ENCODE peak calls at places on chromosomes 16 and 17, in six cellular contexts. One of them, this sample, is unnamed.

GRCh38 chr17:45363498-45363897 is 46.7 kb upstream of the MAP3K14 start:
- DNase-seq in PC-3: no peak
- DNase-seq in hepatocyte: no peak
- DNase-seq in neural progenitor cell: no peak
- DNase-seq in HCT116: no peak
- DNase-seq in GM23338: no peak
- DNase-seq in this sample: no peak

GRCh38 chr17:77778636-77779524 is 179.6 kb upstream of the TNRC6C start:
- DNase-seq in PC-3: no peak
- DNase-seq in hepatocyte: peak; percentile 32
- DNase-seq in neural progenitor cell: no peak
- DNase-seq in HCT116: no peak
- DNase-seq in GM23338: no peak
- DNase-seq in this sample: no peak

GRCh38 chr16:68264128-68265077 is at the start of gene SLC7A6:
- DNase-seq in PC-3: peak; percentile 74
- DNase-seq in hepatocyte: peak; percentile 89
- DNase-seq in neural progenitor cell: peak; percentile 90
- DNase-seq in HCT116: peak; percentile 27
- DNase-seq in GM23338: peak; percentile 81
- DNase-seq in this sample: peak; percentile 84

GRCh38 chr17:17186051-17186450 is 20.1 kb downstream of the PLD6 start:
- DNase-seq in PC-3: peak; percentile 73
- DNase-seq in hepatocyte: peak; percentile 54
- DNase-seq in neural progenitor cell: no peak
- DNase-seq in HCT116: no peak
- DNase-seq in GM23338: no peak
- DNase-seq in this sample: no peak

GRCh38 chr16:13958438-13958837 is 38.5 kb downstream of the ERCC4 start:
- DNase-seq in PC-3: no peak
- DNase-seq in hepatocyte: peak; percentile 49
- DNase-seq in neural progenitor cell: no peak
- DNase-seq in HCT116: no peak
- DNase-seq in GM23338: no peak
- DNase-seq in this sample: no peak

GRCh38 chr16:82364690-82365089 is 194.7 kb upstream of the MPHOSPH6 start:
- DNase-seq in PC-3: no peak
- DNase-seq in hepatocyte: no peak
- DNase-seq in neural progenitor cell: no peak
- DNase-seq in HCT116: no peak
- DNase-seq in GM23338: no peak
- DNase-seq in this sample: no peak

GRCh38 chr16:86664518-86665318 is 86.4 kb downstream of the FOXL1 start:
- DNase-seq in PC-3: peak; percentile 91
- DNase-seq in hepatocyte: peak; percentile 80
- DNase-seq in neural progenitor cell: no peak
- DNase-seq in HCT116: peak; percentile 96
- DNase-seq in GM23338: no peak
- DNase-seq in this sample: peak; percentile 23

GRCh38 chr17:60318830-60319229 is 73.1 kb downstream of the USP32 start:
- DNase-seq in PC-3: no peak
- DNase-seq in hepatocyte: no peak
- DNase-seq in neural progenitor cell: no peak
- DNase-seq in HCT116: no peak
- DNase-seq in GM23338: no peak
- DNase-seq in this sample: no peak

GRCh38 chr17:14756469-14756868 is 455.6 kb downstream of the HS3ST3B1 start:
- DNase-seq in PC-3: peak; percentile 38
- DNase-seq in hepatocyte: peak; percentile 56
- DNase-seq in neural progenitor cell: no peak
- DNase-seq in HCT116: no peak
- DNase-seq in GM23338: peak; percentile 2
- DNase-seq in this sample: no peak

GRCh38 chr17:42598905-42599304 is 10.3 kb downstream of the RETREG3 start:
- DNase-seq in PC-3: no peak
- DNase-seq in hepatocyte: no peak
- DNase-seq in neural progenitor cell: no peak
- DNase-seq in HCT116: no peak
- DNase-seq in GM23338: no peak
- DNase-seq in this sample: no peak

GRCh38 chr17:74831442-74832146 is 28.1 kb downstream of the GRIN2C start:
- DNase-seq in PC-3: no peak
- DNase-seq in hepatocyte: no peak
- DNase-seq in neural progenitor cell: no peak
- DNase-seq in HCT116: no peak
- DNase-seq in GM23338: no peak
- DNase-seq in this sample: no peak

GRCh38 chr17:82560802-82561428 is 41.4 kb downstream of the FOXK2 start:
- DNase-seq in PC-3: peak; percentile 44
- DNase-seq in hepatocyte: no peak
- DNase-seq in neural progenitor cell: no peak
- DNase-seq in HCT116: no peak
- DNase-seq in GM23338: no peak
- DNase-seq in this sample: no peak

GRCh38 chr17:17305282-17305801 is 2.2 kb downstream of the NT5M start:
- DNase-seq in PC-3: no peak
- DNase-seq in hepatocyte: no peak
- DNase-seq in neural progenitor cell: no peak
- DNase-seq in HCT116: no peak
- DNase-seq in GM23338: no peak
- DNase-seq in this sample: peak; percentile 90

GRCh38 chr16:64627781-64628180 is 494.1 kb downstream of the CDH11 start:
- DNase-seq in PC-3: no peak
- DNase-seq in hepatocyte: no peak
- DNase-seq in neural progenitor cell: no peak
- DNase-seq in HCT116: no peak
- DNase-seq in GM23338: no peak
- DNase-seq in this sample: no peak

GRCh38 chr16:17433577-17433960 is 37.2 kb downstream of the XYLT1 start:
- DNase-seq in PC-3: no peak
- DNase-seq in hepatocyte: no peak
- DNase-seq in neural progenitor cell: peak; percentile 78
- DNase-seq in HCT116: no peak
- DNase-seq in GM23338: peak; percentile 58
- DNase-seq in this sample: no peak

GRCh38 chr17:78789663-78790181 is 7.6 kb upstream of the CYTH1 start:
- DNase-seq in PC-3: no peak
- DNase-seq in hepatocyte: peak; percentile 40
- DNase-seq in neural progenitor cell: no peak
- DNase-seq in HCT116: no peak
- DNase-seq in GM23338: no peak
- DNase-seq in this sample: no peak

GRCh38 chr17:9346296-9346926 is 229.2 kb downstream of the STX8 start:
- DNase-seq in PC-3: no peak
- DNase-seq in hepatocyte: no peak
- DNase-seq in neural progenitor cell: no peak
- DNase-seq in HCT116: no peak
- DNase-seq in GM23338: no peak
- DNase-seq in this sample: no peak

GRCh38 chr16:11229906-11230305 is 26.1 kb downstream of the SOCS1 start:
- DNase-seq in PC-3: peak; percentile 49
- DNase-seq in hepatocyte: no peak
- DNase-seq in neural progenitor cell: no peak
- DNase-seq in HCT116: no peak
- DNase-seq in GM23338: no peak
- DNase-seq in this sample: no peak

GRCh38 chr17:66468241-66469087 is 166.1 kb downstream of the PRKCA start:
- DNase-seq in PC-3: peak; percentile 26
- DNase-seq in hepatocyte: peak; percentile 39
- DNase-seq in neural progenitor cell: no peak
- DNase-seq in HCT116: no peak
- DNase-seq in GM23338: peak; percentile 40
- DNase-seq in this sample: no peak

GRCh38 chr17:80362428-80363119 is 52.4 kb upstream of the ENDOV start:
- DNase-seq in PC-3: no peak
- DNase-seq in hepatocyte: no peak
- DNase-seq in neural progenitor cell: no peak
- DNase-seq in HCT116: no peak
- DNase-seq in GM23338: no peak
- DNase-seq in this sample: no peak

GRCh38 chr17:80360396-80360795 is 54.6 kb upstream of the ENDOV start:
- DNase-seq in PC-3: no peak
- DNase-seq in hepatocyte: no peak
- DNase-seq in neural progenitor cell: no peak
- DNase-seq in HCT116: no peak
- DNase-seq in GM23338: no peak
- DNase-seq in this sample: no peak

GRCh38 chr17:80363120-80363515 is 51.8 kb upstream of the ENDOV start:
- DNase-seq in PC-3: no peak
- DNase-seq in hepatocyte: no peak
- DNase-seq in neural progenitor cell: no peak
- DNase-seq in HCT116: no peak
- DNase-seq in GM23338: no peak
- DNase-seq in this sample: no peak

GRCh38 chr17:80363518-80364090 is 51.4 kb upstream of the ENDOV start:
- DNase-seq in PC-3: no peak
- DNase-seq in hepatocyte: no peak
- DNase-seq in neural progenitor cell: no peak
- DNase-seq in HCT116: no peak
- DNase-seq in GM23338: no peak
- DNase-seq in this sample: no peak

DNA sequence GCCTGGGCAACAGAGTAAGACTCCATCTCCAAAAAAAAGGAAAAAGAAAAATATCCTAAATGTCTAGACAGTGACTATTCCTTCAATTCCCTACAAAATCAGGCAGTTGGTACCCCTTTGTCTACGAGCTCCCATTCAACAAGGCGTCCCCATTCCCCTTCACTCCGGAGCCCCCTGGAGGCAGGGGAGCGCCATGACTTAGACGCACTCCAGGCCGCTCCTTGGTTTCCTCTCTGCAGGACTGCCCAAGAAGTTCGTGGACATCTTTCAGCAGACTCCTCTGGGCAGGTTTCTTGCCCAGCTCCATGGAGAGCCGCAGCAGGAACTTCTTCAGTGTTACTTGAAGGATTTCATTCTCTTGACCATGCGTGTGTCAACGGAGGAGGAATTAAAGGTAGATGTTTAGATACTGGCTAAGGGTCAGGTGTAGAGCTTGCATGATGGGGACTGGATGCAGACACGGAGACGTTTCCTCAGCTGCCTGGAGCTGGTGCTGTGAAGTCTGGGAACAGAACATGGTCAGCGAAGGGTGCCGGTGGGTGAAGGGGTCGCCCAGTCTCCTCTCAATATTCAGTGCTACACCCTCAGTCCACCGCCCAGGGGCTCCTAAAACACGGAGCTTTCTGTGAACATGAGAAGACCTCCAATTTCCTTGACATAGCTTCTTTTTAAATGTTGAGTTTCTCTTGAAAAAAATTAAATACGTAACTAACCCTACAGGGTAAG is 53.3 kb upstream of the ENDOV start:
- DNase-seq in PC-3: peak; percentile 22
- DNase-seq in hepatocyte: no peak
- DNase-seq in neural progenitor cell: peak; percentile 70
- DNase-seq in HCT116: no peak
- DNase-seq in GM23338: peak; percentile 79
- DNase-seq in this sample: peak; percentile 27
- TF ChIP-seq CTCF in PC-3: peak; percentile 62
- TF ChIP-seq CTCF in hepatocyte: peak; percentile 20
- TF ChIP-seq CTCF in neural progenitor cell: peak; percentile 66
- TF ChIP-seq CTCF in HCT116: peak; percentile 74
- TF ChIP-seq CTCF in GM23338: peak; percentile 77
- TF ChIP-seq CTCF in this sample: peak; percentile 77

DNA sequence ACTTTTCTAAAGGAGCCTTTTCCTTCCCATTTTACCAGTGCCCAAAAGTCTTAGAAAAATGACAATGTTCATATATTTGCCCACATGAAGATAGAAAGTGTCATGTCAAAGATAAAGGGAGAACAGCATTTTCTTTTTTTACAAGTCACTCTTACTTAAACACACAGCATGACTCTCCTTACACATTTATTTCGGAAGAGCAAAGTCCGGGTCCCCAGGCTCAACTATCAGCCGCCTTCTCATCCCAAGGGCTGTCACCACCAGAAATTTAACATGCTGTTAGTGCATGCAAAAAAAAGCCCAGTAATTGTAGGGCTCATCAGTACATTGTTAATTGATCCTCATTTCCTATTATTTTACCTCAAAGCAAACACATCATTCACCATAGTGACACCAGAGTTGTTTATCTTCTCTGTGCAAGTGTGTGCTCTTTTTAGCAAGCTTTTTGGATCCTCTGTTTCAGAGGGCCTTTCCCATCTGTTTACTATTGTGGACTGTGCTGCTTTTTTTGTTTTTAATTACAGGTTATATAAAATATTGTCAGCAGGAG is 560.3 kb downstream of the WWOX start:
- DNase-seq in PC-3: no peak
- DNase-seq in hepatocyte: no peak
- DNase-seq in neural progenitor cell: no peak
- DNase-seq in HCT116: no peak
- DNase-seq in GM23338: no peak
- DNase-seq in this sample: no peak
- TF ChIP-seq EZH2phosphoT487 in PC-3: no peak
- TF ChIP-seq EZH2phosphoT487 in hepatocyte: peak; percentile 77
- TF ChIP-seq EZH2phosphoT487 in neural progenitor cell: no peak
- TF ChIP-seq EZH2phosphoT487 in HCT116: no peak
- TF ChIP-seq EZH2phosphoT487 in GM23338: no peak
- TF ChIP-seq EZH2phosphoT487 in this sample: no peak

GRCh38 chr16:85602402-85602801 is 10.7 kb upstream of the GSE1 start:
- DNase-seq in PC-3: no peak
- DNase-seq in hepatocyte: no peak
- DNase-seq in neural progenitor cell: no peak
- DNase-seq in HCT116: no peak
- DNase-seq in GM23338: no peak
- DNase-seq in this sample: no peak
- H3K4me1 ChIP-seq in PC-3: no peaks in the 10 kb centered on the region
- H3K4me1 ChIP-seq in hepatocyte: peaks cover 51% of the 10 kb centered on the region
- H3K4me1 ChIP-seq in neural progenitor cell: peaks cover 58% of the 10 kb centered on the region
- H3K4me1 ChIP-seq in HCT116: peaks cover 4% of the 10 kb centered on the region
- H3K4me1 ChIP-seq in GM23338: peaks cover 69% of the 10 kb centered on the region
- H3K4me1 ChIP-seq in this sample: peaks cover 45% of the 10 kb centered on the region

GRCh38 chr16:46688657-46689491 is at the start of gene VPS35:
- DNase-seq in PC-3: peak; percentile 93
- DNase-seq in hepatocyte: peak; percentile 100
- DNase-seq in neural progenitor cell: peak; percentile 100
- DNase-seq in HCT116: peak; percentile 97
- DNase-seq in GM23338: peak; percentile 99
- DNase-seq in this sample: peak; percentile 99
- TF ChIP-seq CTCF in PC-3: no peak
- TF ChIP-seq CTCF in hepatocyte: peak; percentile 43
- TF ChIP-seq CTCF in neural progenitor cell: peak; percentile 62
- TF ChIP-seq CTCF in HCT116: peak; percentile 32
- TF ChIP-seq CTCF in GM23338: peak; percentile 59
- TF ChIP-seq CTCF in this sample: peak; percentile 40

GRCh38 chr16:58507195-58507962 is 7.4 kb downstream of the NDRG4 start:
- DNase-seq in PC-3: no peak
- DNase-seq in hepatocyte: no peak
- DNase-seq in neural progenitor cell: no peak
- DNase-seq in HCT116: no peak
- DNase-seq in GM23338: peak; percentile 50
- DNase-seq in this sample: no peak

GRCh38 chr16:58507963-58508670 is 7.2 kb upstream of the SETD6 start:
- DNase-seq in PC-3: no peak
- DNase-seq in hepatocyte: no peak
- DNase-seq in neural progenitor cell: no peak
- DNase-seq in HCT116: no peak
- DNase-seq in GM23338: no peak
- DNase-seq in this sample: no peak

GRCh38 chr16:58508671-58509251 is 6.6 kb upstream of the SETD6 start:
- DNase-seq in PC-3: no peak
- DNase-seq in hepatocyte: no peak
- DNase-seq in neural progenitor cell: no peak
- DNase-seq in HCT116: no peak
- DNase-seq in GM23338: no peak
- DNase-seq in this sample: no peak

GRCh38 chr16:58503863-58504688 is 4.1 kb downstream of the NDRG4 start:
- DNase-seq in PC-3: no peak
- DNase-seq in hepatocyte: no peak
- DNase-seq in neural progenitor cell: no peak
- DNase-seq in HCT116: no peak
- DNase-seq in GM23338: no peak
- DNase-seq in this sample: no peak

GRCh38 chr16:58506241-58507194 is 6.6 kb downstream of the NDRG4 start:
- DNase-seq in PC-3: no peak
- DNase-seq in hepatocyte: no peak
- DNase-seq in neural progenitor cell: no peak
- DNase-seq in HCT116: no peak
- DNase-seq in GM23338: no peak
- DNase-seq in this sample: no peak
- TF ChIP-seq EZH2phosphoT487 in PC-3: no peak
- TF ChIP-seq EZH2phosphoT487 in hepatocyte: no peak
- TF ChIP-seq EZH2phosphoT487 in neural progenitor cell: no peak
- TF ChIP-seq EZH2phosphoT487 in HCT116: no peak
- TF ChIP-seq EZH2phosphoT487 in GM23338: no peak
- TF ChIP-seq EZH2phosphoT487 in this sample: no peak

This sample was measured in OCI-LY7.